ENCODE peak calls at places on chromosome 9, in seven cellular contexts. W is fibroblast of lung, V is coronary artery, P is A549, U is heart right ventricle, G is brain microvascular endothelial cell, F is upper lobe of right lung. Q is an unnamed sample.

GRCh38 chr9:89428901-89429890 is 68.7 kb downstream of the SEMA4D start:
- DNase-seq in G (no peak), U (no peak), P (no peak), V (no peak), F (no peak), W (no peak), Q (no peak)

GRCh38 chr9:82923410-82924242 is 139.3 kb downstream of the RASEF start:
- DNase-seq in P (no peak), F (no peak), U (no peak), G (peak; percentile 32), W (no peak), V (no peak), Q (no peak)

GRCh38 chr9:38054653-38055052 is 14.4 kb downstream of the SHB start:
- DNase-seq in P (no peak), F (no peak), V (no peak), U (no peak), G (no peak), W (no peak), Q (no peak)

GRCh38 chr9:125169889-125170288 is 19.7 kb downstream of the PPP6C start:
- DNase-seq in W (no peak), V (no peak), U (no peak), F (no peak), P (no peak), G (no peak), Q (no peak)

GRCh38 chr9:119859128-119859527 is 489.9 kb upstream of the BRINP1 start:
- DNase-seq in U (no peak), F (no peak), V (no peak), P (no peak), W (no peak), G (no peak), Q (no peak)

GRCh38 chr9:126860077-126860756 is at the start of gene ZBTB34:
- DNase-seq in P (peak; percentile 31), W (peak; percentile 38), F (peak; percentile 88), U (peak; percentile 49), G (peak; percentile 7), V (peak; percentile 83), Q (peak; percentile 12)

GRCh38 chr9:77161191-77161590 is 16.1 kb upstream of the VPS13A start:
- DNase-seq in G (no peak), W (no peak), U (no peak), P (no peak), V (no peak), F (no peak), Q (no peak)

GRCh38 chr9:133237271-133237731 is 28.3 kb upstream of the OBP2B start:
- DNase-seq in P (no peak), V (peak; percentile 56), F (no peak), U (peak; percentile 84), W (no peak), G (peak; percentile 45), Q (no peak)

GRCh38 chr9:76629205-76629990 is 134.8 kb upstream of the PCA3 start:
- DNase-seq in W (no peak), F (no peak), V (no peak), U (no peak), G (no peak), P (no peak), Q (no peak)

GRCh38 chr9:69317894-69318293 is 7.1 kb upstream of the ENTREP1 start:
- DNase-seq in U (no peak), F (no peak), V (no peak), P (no peak), W (no peak), G (no peak), Q (no peak)

GRCh38 chr9:15416880-15417279 is 5.8 kb upstream of the SNAPC3 start:
- DNase-seq in U (no peak), F (no peak), V (no peak), W (peak; percentile 73), P (no peak), G (peak; percentile 59), Q (no peak)

GRCh38 chr9:79155308-79155707 is 416.5 kb upstream of the TLE4 start:
- DNase-seq in U (no peak), V (no peak), W (no peak), F (no peak), P (no peak), G (no peak), Q (no peak)

GRCh38 chr9:111631071-111631971 is at the start of gene DNAJC25:
- DNase-seq in G (peak; percentile 97), W (peak; percentile 99), V (peak; percentile 97), P (peak; percentile 99), F (peak; percentile 98), U (peak; percentile 96), Q (peak; percentile 86)

GRCh38 chr9:89175739-89176360 is 2.8 kb downstream of the SHC3 start:
- DNase-seq in F (no peak), W (peak; percentile 47), G (no peak), U (no peak), V (no peak), P (no peak), Q (no peak)

GRCh38 chr9:114163517-114163924 is 8.2 kb downstream of the COL27A1 start:
- DNase-seq in U (peak; percentile 57), W (peak; percentile 69), F (peak; percentile 75), P (peak; percentile 28), V (peak; percentile 85), G (no peak), Q (no peak)

GRCh38 chr9:103757062-103757461 is 337.0 kb upstream of the SMC2 start:
- DNase-seq in P (no peak), G (no peak), V (no peak), W (no peak), F (no peak), U (no peak), Q (no peak)

GRCh38 chr9:126327750-126328120 is 1.1 kb downstream of the MVB12B start:
- DNase-seq in V (no peak), P (no peak), W (no peak), G (no peak), U (no peak), F (no peak), Q (no peak)

GRCh38 chr9:91289244-91289643 is 72.5 kb downstream of the AUH start:
- DNase-seq in U (no peak), G (no peak), P (no peak), W (no peak), F (no peak), V (no peak), Q (no peak)

GRCh38 chr9:5186416-5187169 is 1.2 kb upstream of the INSL6 start:
- DNase-seq in G (peak; percentile 65), P (peak; percentile 65), W (peak; percentile 64), U (peak; percentile 29), F (no peak), V (no peak), Q (no peak)

GRCh38 chr9:2229109-2229733 is 214.1 kb downstream of the SMARCA2 start:
- DNase-seq in P (no peak), F (no peak), U (no peak), V (no peak), G (no peak), W (no peak), Q (no peak)

GRCh38 chr9:8769153-8769552 is 969.6 kb upstream of the DMAC1 start:
- DNase-seq in U (no peak), G (no peak), F (no peak), W (no peak), V (no peak), P (no peak), Q (no peak)

GRCh38 chr9:92033991-92034390 is 81.2 kb downstream of the SPTLC1 start:
- DNase-seq in P (no peak), U (no peak), W (no peak), V (no peak), G (no peak), F (no peak), Q (no peak)

GRCh38 chr9:127137640-127138360 is 15.4 kb upstream of the ANGPTL2 start:
- DNase-seq in U (no peak), W (no peak), F (no peak), P (no peak), G (no peak), V (no peak), Q (no peak)

GRCh38 chr9:136665111-136665703 is 2.5 kb downstream of the EGFL7 start:
- DNase-seq in G (no peak), F (no peak), V (no peak), P (peak; percentile 76), U (no peak), W (no peak), Q (no peak)
- TF ChIP-seq CTCF in G (peak; percentile 25), F (peak; percentile 19), V (no peak), P (no peak), U (no peak), W (peak; percentile 10), Q (no peak)

GRCh38 chr9:84652496-84653081 is 16.9 kb upstream of the NTRK2 start:
- DNase-seq in G (no peak), W (no peak), V (no peak), P (no peak), F (no peak), U (no peak), Q (no peak)
- TF ChIP-seq CTCF in G (peak; percentile 12), W (no peak), V (no peak), P (no peak), F (no peak), U (no peak), Q (no peak)

DNA sequence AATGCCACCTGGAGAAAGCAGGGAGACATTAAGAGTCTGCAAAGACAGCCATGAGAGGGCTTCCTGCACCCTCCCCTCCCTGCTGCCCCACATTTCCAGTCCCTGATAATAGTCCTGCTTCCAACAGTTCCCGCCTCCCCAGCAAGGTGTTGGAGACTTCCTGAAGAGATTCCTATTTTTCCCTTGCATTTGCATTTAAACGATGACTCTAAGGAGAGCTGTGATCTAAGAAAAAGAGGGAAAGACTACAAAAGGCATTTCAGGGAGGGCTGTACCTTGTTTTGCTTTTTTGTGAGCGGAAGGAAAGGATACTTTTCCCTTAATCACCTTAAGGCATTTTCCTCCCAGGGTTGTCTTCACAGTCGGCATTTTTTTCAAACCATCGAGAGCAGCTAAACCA is 62.1 kb downstream of the GAS1 start:
- DNase-seq in P (no peak), V (no peak), G (no peak), F (no peak), W (no peak), U (no peak), Q (no peak)
- TF ChIP-seq CTCF in P (no peak), V (no peak), G (no peak), F (no peak), W (no peak), U (no peak), Q (no peak)

DNA sequence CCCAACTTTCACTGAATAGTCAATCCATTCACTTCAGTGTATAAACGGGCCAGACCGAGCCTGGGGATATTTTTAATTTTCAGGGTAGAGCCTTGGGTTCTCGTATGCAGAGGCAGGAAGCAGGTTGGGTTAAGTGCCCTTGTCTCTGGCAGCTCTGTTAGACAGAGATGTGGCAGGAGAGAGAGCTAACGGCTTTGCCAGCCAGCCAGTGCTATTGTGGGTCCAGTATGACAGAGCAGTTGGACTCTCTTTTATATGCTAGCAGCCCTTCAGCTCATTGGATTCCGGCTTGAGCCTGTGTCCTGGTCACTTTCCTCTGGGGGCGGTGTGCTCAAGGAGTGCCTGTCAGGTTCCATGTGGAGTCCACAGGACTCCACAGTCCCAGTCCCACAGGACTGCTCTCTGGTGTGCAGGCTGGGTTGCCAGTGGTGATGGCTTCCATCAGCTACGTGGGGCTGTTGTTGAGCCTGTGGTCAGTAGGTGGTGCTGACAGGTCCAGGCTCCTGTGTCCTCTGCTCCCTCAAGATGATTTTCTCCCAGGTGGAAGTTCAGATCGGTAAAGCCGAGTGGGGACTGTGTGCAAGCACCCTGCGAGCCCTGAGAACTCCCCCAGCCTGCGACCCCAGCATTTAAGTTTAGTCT is 14.3 kb downstream of the CLTA start:
- DNase-seq in F (no peak), W (no peak), G (peak; percentile 18), V (no peak), P (peak; percentile 54), U (no peak), Q (no peak)
- TF ChIP-seq CTCF in F (no peak), W (no peak), G (peak; percentile 50), V (no peak), P (peak; percentile 22), U (no peak), Q (no peak)

Q was measured in Panc1.